ENCODE peak calls at places on chromosome 13, in nine cellular contexts. L is stomach, P is GM23248, C is neural progenitor cell, O is SJSA1, A is bronchial epithelial cell, N is fibroblast of pulmonary artery, W is ovary, J is epithelial cell of esophagus. B is an unnamed sample.

GRCh38 chr13:39918837-39919236 is 263.4 kb downstream of the COG6 start:
- DNase-seq in L (no peak), P (peak; percentile 13), C (no peak), O (no peak), A (peak; percentile 53), N (peak; percentile 66), W (no peak), J (peak; percentile 73), B (no peak)

GRCh38 chr13:113273856-113274590 is 23.0 kb upstream of the LAMP1 start:
- DNase-seq in L (no peak), P (peak; percentile 88), C (no peak), O (no peak), A (peak; percentile 87), N (peak; percentile 66), W (no peak), J (peak; percentile 87), B (peak; percentile 57)

GRCh38 chr13:99803141-99803540 is 168.4 kb downstream of the ZIC5 start:
- DNase-seq in L (no peak), P (no peak), C (no peak), O (no peak), A (no peak), N (no peak), W (no peak), J (no peak), B (no peak)

GRCh38 chr13:43686557-43686956 is 100.2 kb downstream of the ENOX1 start:
- DNase-seq in L (no peak), P (peak; percentile 96), C (no peak), O (peak; percentile 69), A (peak; percentile 80), N (peak; percentile 90), W (no peak), J (peak; percentile 81), B (peak; percentile 91)

GRCh38 chr13:113553541-113554332 is 30.8 kb upstream of the TFDP1 start:
- DNase-seq in L (peak; percentile 22), P (no peak), C (no peak), O (peak; percentile 59), A (no peak), N (no peak), W (no peak), J (no peak), B (no peak)

GRCh38 chr13:87042946-87043345 is 628.2 kb upstream of the SLITRK5 start:
- DNase-seq in L (no peak), P (peak; percentile 57), C (no peak), O (no peak), A (peak; percentile 20), N (no peak), W (no peak), J (peak; percentile 36), B (peak; percentile 45)

GRCh38 chr13:99982021-99982740 is 597 bp downstream of the ZIC2 start:
- DNase-seq in L (no peak), P (peak; percentile 52), C (peak; percentile 77), O (peak; percentile 75), A (no peak), N (no peak), W (no peak), J (peak; percentile 42), B (peak; percentile 46)

GRCh38 chr13:38687246-38688229 is 661 bp downstream of the FREM2 start:
- DNase-seq in L (no peak), P (peak; percentile 25), C (peak; percentile 68), O (no peak), A (no peak), N (no peak), W (peak; percentile 20), J (peak; percentile 34), B (peak; percentile 36)

GRCh38 chr13:86051134-86052103 is 252.2 kb upstream of the SLITRK6 start:
- DNase-seq in L (no peak), P (no peak), C (no peak), O (no peak), A (peak; percentile 75), N (peak; percentile 5), W (no peak), J (peak; percentile 90), B (peak; percentile 35)

GRCh38 chr13:27264181-27264580 is 6.4 kb upstream of the RASL11A start:
- DNase-seq in L (no peak), P (peak; percentile 90), C (no peak), O (no peak), A (no peak), N (peak; percentile 62), W (no peak), J (peak; percentile 24), B (peak; percentile 73)

GRCh38 chr13:78909276-78909675 is 250.3 kb upstream of the OBI1 start:
- DNase-seq in L (no peak), P (no peak), C (no peak), O (no peak), A (no peak), N (no peak), W (no peak), J (no peak), B (no peak)

GRCh38 chr13:29140277-29140676 is 320.1 kb downstream of the MTUS2 start:
- DNase-seq in L (no peak), P (peak; percentile 10), C (no peak), O (no peak), A (peak; percentile 19), N (peak; percentile 71), W (no peak), J (no peak), B (peak; percentile 2)

GRCh38 chr13:42796747-42797356 is 15.5 kb downstream of the FAM216B start:
- DNase-seq in L (no peak), P (no peak), C (peak; percentile 31), O (no peak), A (no peak), N (no peak), W (no peak), J (no peak), B (no peak)

GRCh38 chr13:45670481-45670880 is 31.6 kb upstream of the CBY2 start:
- DNase-seq in L (no peak), P (no peak), C (no peak), O (no peak), A (no peak), N (no peak), W (no peak), J (no peak), B (no peak)

GRCh38 chr13:40399756-40400155 is 266.7 kb downstream of the FOXO1 start:
- DNase-seq in L (no peak), P (no peak), C (no peak), O (no peak), A (no peak), N (no peak), W (no peak), J (no peak), B (no peak)

GRCh38 chr13:112888238-112889111 is 80.5 kb upstream of the MCF2L start:
- DNase-seq in L (no peak), P (no peak), C (no peak), O (no peak), A (no peak), N (no peak), W (no peak), J (no peak), B (no peak)

GRCh38 chr13:99657848-99658265 is 156.6 kb downstream of the TM9SF2 start:
- DNase-seq in L (peak; percentile 49), P (peak; percentile 67), C (peak; percentile 79), O (peak; percentile 62), A (no peak), N (peak; percentile 28), W (peak; percentile 34), J (no peak), B (peak; percentile 54)

GRCh38 chr13:24228852-24229458 is 68.4 kb downstream of the SPATA13 start:
- DNase-seq in L (no peak), P (peak; percentile 79), C (peak; percentile 75), O (no peak), A (peak; percentile 67), N (peak; percentile 85), W (no peak), J (peak; percentile 75), B (peak; percentile 74)

DNA sequence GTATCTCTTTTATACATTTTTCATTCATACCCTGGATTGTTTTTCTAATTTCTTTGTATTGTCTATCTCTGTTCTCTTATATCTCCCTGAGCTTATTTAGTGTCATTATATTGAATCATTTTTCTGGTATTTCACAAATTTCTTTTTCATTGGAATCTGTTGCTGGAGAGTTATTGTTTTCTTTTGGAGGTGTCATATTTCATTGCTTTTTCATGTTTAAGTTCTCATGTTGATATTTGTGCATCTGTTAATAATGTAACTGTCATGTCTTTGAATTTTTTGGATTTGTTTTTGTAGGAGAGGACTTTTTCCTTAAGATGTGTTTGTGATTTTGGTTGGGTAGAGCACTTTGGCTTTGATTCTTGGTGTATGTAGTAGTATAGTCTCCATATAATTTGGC is 64.0 kb downstream of the DNAJC3 start:
- DNase-seq in L (no peak), P (no peak), C (no peak), O (no peak), A (no peak), N (no peak), W (no peak), J (no peak), B (no peak)
- H3K4me3 ChIP-seq in L (no peak overlapping the region), P (no peak overlapping the region), C (no peak overlapping the region), O (no peak overlapping the region), A (no peak overlapping the region), N (no peak overlapping the region), W (no peak overlapping the region), J (no peak overlapping the region), B (no peak overlapping the region)

DNA sequence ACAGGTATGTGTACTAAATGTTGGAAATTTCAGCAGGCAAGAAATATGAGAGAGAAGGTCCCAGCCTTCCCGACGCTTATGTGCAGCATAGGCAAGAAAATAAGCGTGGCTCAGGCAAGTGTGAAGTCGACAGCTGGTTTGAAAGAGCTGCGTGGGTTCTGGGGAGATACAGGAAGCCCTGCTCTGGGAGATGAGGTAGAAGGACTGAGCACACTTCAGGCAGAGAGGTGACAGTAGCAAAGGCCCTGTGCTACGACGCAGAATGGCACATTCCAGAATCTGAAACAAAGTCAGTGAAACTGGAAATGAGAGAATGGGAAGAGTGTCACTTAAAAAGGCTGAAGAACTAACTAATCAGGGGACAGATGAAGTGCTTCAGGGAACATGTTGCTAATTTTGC is 160.2 kb downstream of the SPRY2 start:
- DNase-seq in L (no peak), P (no peak), C (no peak), O (peak; percentile 30), A (no peak), N (no peak), W (no peak), J (no peak), B (no peak)
- H3K4me3 ChIP-seq in L (no peak overlapping the region), P (no peak overlapping the region), C (no peak overlapping the region), O (no peak overlapping the region), A (no peak overlapping the region), N (no peak overlapping the region), W (no peak overlapping the region), J (no peak overlapping the region), B (no peak overlapping the region)

DNA sequence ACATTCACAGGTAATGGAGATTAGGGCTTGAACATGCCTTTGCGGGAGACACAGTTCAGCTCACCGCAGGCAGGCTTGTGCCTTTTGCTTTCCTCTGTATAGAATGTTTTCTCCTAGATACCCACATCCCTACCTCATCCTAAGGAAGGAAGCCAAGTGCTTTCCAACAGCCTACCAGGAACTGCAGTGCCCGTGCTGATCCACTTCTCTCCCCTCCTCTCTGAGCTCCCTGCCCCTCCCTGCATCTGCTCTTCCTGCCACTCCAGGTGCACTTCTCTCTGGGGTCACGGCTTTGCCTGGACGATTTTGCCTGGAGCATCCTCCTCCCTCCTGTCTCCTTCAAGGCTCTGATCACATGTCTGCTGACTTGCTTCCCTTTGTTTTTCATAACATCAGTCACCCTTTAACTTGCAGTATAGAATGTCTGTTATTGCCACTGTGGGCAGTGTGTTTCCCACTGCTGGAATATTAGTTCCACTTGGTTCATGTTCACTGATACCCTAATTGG is 34.7 kb upstream of the IRS2 start:
- DNase-seq in L (no peak), P (no peak), C (no peak), O (no peak), A (no peak), N (no peak), W (no peak), J (no peak), B (no peak)
- H3K4me3 ChIP-seq in L (no peak overlapping the region), P (no peak overlapping the region), C (no peak overlapping the region), O (no peak overlapping the region), A (no peak overlapping the region), N (no peak overlapping the region), W (no peak overlapping the region), J (no peak overlapping the region), B (no peak overlapping the region)

GRCh38 chr13:33678906-33679657 is 138.9 kb upstream of the RFC3 start:
- DNase-seq in L (peak; percentile 83), P (peak; percentile 79), C (no peak), O (peak; percentile 81), A (peak; percentile 73), N (peak; percentile 95), W (peak; percentile 61), J (peak; percentile 71), B (peak; percentile 48)
- H3K4me3 ChIP-seq in L (no peak overlapping the region), P (no peak overlapping the region), C (no peak overlapping the region), O (no peak overlapping the region), A (no peak overlapping the region), N (peak overlapping the region; percentile 51), W (no peak overlapping the region), J (no peak overlapping the region), B (no peak overlapping the region)

B was measured in astrocyte of the spinal cord.